ENCODE peak calls at places on chromosomes 11 and 22, in seven cellular contexts. One of them, this sample, is unnamed.

GRCh38 chr11:71286701-71287643 is 34.6 kb upstream of the SHANK2 start:
- DNase-seq in ascending aorta: peak; percentile 50
- DNase-seq in fibroblast of villous mesenchyme: peak; percentile 82
- DNase-seq in lower lobe of right lung: peak; percentile 57
- DNase-seq in HCT116: no peak
- DNase-seq in Calu3: peak; percentile 67
- DNase-seq in upper lobe of left lung: peak; percentile 69
- DNase-seq in this sample: no peak

GRCh38 chr11:1480191-1480554 is 6.4 kb downstream of the MOB2 start:
- DNase-seq in ascending aorta: no peak
- DNase-seq in fibroblast of villous mesenchyme: no peak
- DNase-seq in lower lobe of right lung: peak; percentile 13
- DNase-seq in HCT116: no peak
- DNase-seq in Calu3: no peak
- DNase-seq in upper lobe of left lung: no peak
- DNase-seq in this sample: no peak

GRCh38 chr11:15196704-15197103 is 82.0 kb downstream of the INSC start:
- DNase-seq in ascending aorta: no peak
- DNase-seq in fibroblast of villous mesenchyme: no peak
- DNase-seq in lower lobe of right lung: no peak
- DNase-seq in HCT116: no peak
- DNase-seq in Calu3: no peak
- DNase-seq in upper lobe of left lung: no peak
- DNase-seq in this sample: no peak

GRCh38 chr22:37340331-37341262 is 58.3 kb downstream of the CYTH4 start:
- DNase-seq in ascending aorta: no peak
- DNase-seq in fibroblast of villous mesenchyme: no peak
- DNase-seq in lower lobe of right lung: no peak
- DNase-seq in HCT116: no peak
- DNase-seq in Calu3: no peak
- DNase-seq in upper lobe of left lung: no peak
- DNase-seq in this sample: no peak

GRCh38 chr11:111938687-111939160 is 1.6 kb downstream of the DIXDC1 start:
- DNase-seq in ascending aorta: no peak
- DNase-seq in fibroblast of villous mesenchyme: peak; percentile 58
- DNase-seq in lower lobe of right lung: no peak
- DNase-seq in HCT116: no peak
- DNase-seq in Calu3: no peak
- DNase-seq in upper lobe of left lung: no peak
- DNase-seq in this sample: no peak

GRCh38 chr22:37896181-37896592 is 9.9 kb upstream of the MICALL1 start:
- DNase-seq in ascending aorta: no peak
- DNase-seq in fibroblast of villous mesenchyme: peak; percentile 73
- DNase-seq in lower lobe of right lung: no peak
- DNase-seq in HCT116: no peak
- DNase-seq in Calu3: peak; percentile 54
- DNase-seq in upper lobe of left lung: peak; percentile 58
- DNase-seq in this sample: peak; percentile 48

GRCh38 chr22:48906177-48906835 is 921.4 kb downstream of the BRD1 start:
- DNase-seq in ascending aorta: peak; percentile 16
- DNase-seq in fibroblast of villous mesenchyme: no peak
- DNase-seq in lower lobe of right lung: no peak
- DNase-seq in HCT116: no peak
- DNase-seq in Calu3: no peak
- DNase-seq in upper lobe of left lung: no peak
- DNase-seq in this sample: no peak

GRCh38 chr11:108286369-108286768 is 63.5 kb downstream of the ATM start:
- DNase-seq in ascending aorta: no peak
- DNase-seq in fibroblast of villous mesenchyme: no peak
- DNase-seq in lower lobe of right lung: no peak
- DNase-seq in HCT116: no peak
- DNase-seq in Calu3: no peak
- DNase-seq in upper lobe of left lung: no peak
- DNase-seq in this sample: no peak

GRCh38 chr11:130043575-130043974 is 26.1 kb upstream of the APLP2 start:
- DNase-seq in ascending aorta: no peak
- DNase-seq in fibroblast of villous mesenchyme: no peak
- DNase-seq in lower lobe of right lung: peak; percentile 52
- DNase-seq in HCT116: no peak
- DNase-seq in Calu3: no peak
- DNase-seq in upper lobe of left lung: peak; percentile 47
- DNase-seq in this sample: no peak

GRCh38 chr11:134819026-134819425 is 407.0 kb upstream of the B3GAT1 start:
- DNase-seq in ascending aorta: no peak
- DNase-seq in fibroblast of villous mesenchyme: no peak
- DNase-seq in lower lobe of right lung: no peak
- DNase-seq in HCT116: no peak
- DNase-seq in Calu3: no peak
- DNase-seq in upper lobe of left lung: no peak
- DNase-seq in this sample: peak; percentile 27

GRCh38 chr22:21726650-21727049 is 8.9 kb downstream of the YPEL1 start:
- DNase-seq in ascending aorta: no peak
- DNase-seq in fibroblast of villous mesenchyme: peak; percentile 8
- DNase-seq in lower lobe of right lung: no peak
- DNase-seq in HCT116: peak; percentile 28
- DNase-seq in Calu3: no peak
- DNase-seq in upper lobe of left lung: no peak
- DNase-seq in this sample: peak; percentile 41

GRCh38 chr11:1640076-1640946 is 10.7 kb downstream of the KRTAP5-5 start:
- DNase-seq in ascending aorta: peak; percentile 34
- DNase-seq in fibroblast of villous mesenchyme: no peak
- DNase-seq in lower lobe of right lung: no peak
- DNase-seq in HCT116: no peak
- DNase-seq in Calu3: peak; percentile 61
- DNase-seq in upper lobe of left lung: no peak
- DNase-seq in this sample: peak; percentile 66

GRCh38 chr22:38741576-38741975 is 14.2 kb downstream of the SUN2 start:
- DNase-seq in ascending aorta: no peak
- DNase-seq in fibroblast of villous mesenchyme: no peak
- DNase-seq in lower lobe of right lung: no peak
- DNase-seq in HCT116: no peak
- DNase-seq in Calu3: no peak
- DNase-seq in upper lobe of left lung: no peak
- DNase-seq in this sample: no peak

GRCh38 chr22:41524809-41525449 is 19.3 kb downstream of the POLR3H start:
- DNase-seq in ascending aorta: peak; percentile 68
- DNase-seq in fibroblast of villous mesenchyme: peak; percentile 42
- DNase-seq in lower lobe of right lung: no peak
- DNase-seq in HCT116: no peak
- DNase-seq in Calu3: no peak
- DNase-seq in upper lobe of left lung: no peak
- DNase-seq in this sample: no peak

GRCh38 chr11:130071211-130071712 is 1.6 kb downstream of the APLP2 start:
- DNase-seq in ascending aorta: no peak
- DNase-seq in fibroblast of villous mesenchyme: peak; percentile 11
- DNase-seq in lower lobe of right lung: no peak
- DNase-seq in HCT116: no peak
- DNase-seq in Calu3: no peak
- DNase-seq in upper lobe of left lung: peak; percentile 55
- DNase-seq in this sample: no peak

GRCh38 chr11:3204141-3205015 is 14.2 kb downstream of the MRGPRG start:
- DNase-seq in ascending aorta: no peak
- DNase-seq in fibroblast of villous mesenchyme: no peak
- DNase-seq in lower lobe of right lung: no peak
- DNase-seq in HCT116: no peak
- DNase-seq in Calu3: no peak
- DNase-seq in upper lobe of left lung: no peak
- DNase-seq in this sample: no peak

GRCh38 chr11:19027829-19028595 is 32.5 kb downstream of the MRGPRX2 start:
- DNase-seq in ascending aorta: no peak
- DNase-seq in fibroblast of villous mesenchyme: peak; percentile 5
- DNase-seq in lower lobe of right lung: no peak
- DNase-seq in HCT116: peak; percentile 43
- DNase-seq in Calu3: peak; percentile 25
- DNase-seq in upper lobe of left lung: no peak
- DNase-seq in this sample: no peak

GRCh38 chr22:27726344-27726725 is 75.2 kb downstream of the MN1 start:
- DNase-seq in ascending aorta: no peak
- DNase-seq in fibroblast of villous mesenchyme: no peak
- DNase-seq in lower lobe of right lung: no peak
- DNase-seq in HCT116: no peak
- DNase-seq in Calu3: no peak
- DNase-seq in upper lobe of left lung: no peak
- DNase-seq in this sample: no peak

GRCh38 chr22:31566484-31566883 is 70.1 kb downstream of the SFI1 start:
- DNase-seq in ascending aorta: no peak
- DNase-seq in fibroblast of villous mesenchyme: no peak
- DNase-seq in lower lobe of right lung: no peak
- DNase-seq in HCT116: no peak
- DNase-seq in Calu3: no peak
- DNase-seq in upper lobe of left lung: no peak
- DNase-seq in this sample: no peak

GRCh38 chr11:96037267-96037990 is 113.5 kb upstream of the MTMR2 start:
- DNase-seq in ascending aorta: no peak
- DNase-seq in fibroblast of villous mesenchyme: peak; percentile 75
- DNase-seq in lower lobe of right lung: no peak
- DNase-seq in HCT116: no peak
- DNase-seq in Calu3: peak; percentile 32
- DNase-seq in upper lobe of left lung: no peak
- DNase-seq in this sample: no peak

GRCh38 chr11:8018742-8019631 is 31.9 kb downstream of the EIF3F start:
- DNase-seq in ascending aorta: peak; percentile 89
- DNase-seq in fibroblast of villous mesenchyme: peak; percentile 62
- DNase-seq in lower lobe of right lung: peak; percentile 67
- DNase-seq in HCT116: no peak
- DNase-seq in Calu3: peak; percentile 47
- DNase-seq in upper lobe of left lung: peak; percentile 28
- DNase-seq in this sample: peak; percentile 74

GRCh38 chr22:45516923-45517675 is 14.4 kb downstream of the FBLN1 start:
- DNase-seq in ascending aorta: no peak
- DNase-seq in fibroblast of villous mesenchyme: peak; percentile 81
- DNase-seq in lower lobe of right lung: no peak
- DNase-seq in HCT116: no peak
- DNase-seq in Calu3: no peak
- DNase-seq in upper lobe of left lung: no peak
- DNase-seq in this sample: no peak

GRCh38 chr22:47027766-47028165 is 265.3 kb downstream of the TBC1D22A start:
- DNase-seq in ascending aorta: no peak
- DNase-seq in fibroblast of villous mesenchyme: no peak
- DNase-seq in lower lobe of right lung: peak; percentile 29
- DNase-seq in HCT116: no peak
- DNase-seq in Calu3: no peak
- DNase-seq in upper lobe of left lung: peak; percentile 15
- DNase-seq in this sample: no peak

GRCh38 chr11:58616594-58616993 is 5.9 kb upstream of the CNTF start:
- DNase-seq in ascending aorta: no peak
- DNase-seq in fibroblast of villous mesenchyme: peak; percentile 97
- DNase-seq in lower lobe of right lung: no peak
- DNase-seq in HCT116: no peak
- DNase-seq in Calu3: no peak
- DNase-seq in upper lobe of left lung: no peak
- DNase-seq in this sample: no peak

GRCh38 chr11:84788220-84788619 is 838.9 kb downstream of the DLG2 start:
- DNase-seq in ascending aorta: no peak
- DNase-seq in fibroblast of villous mesenchyme: no peak
- DNase-seq in lower lobe of right lung: no peak
- DNase-seq in HCT116: no peak
- DNase-seq in Calu3: no peak
- DNase-seq in upper lobe of left lung: no peak
- DNase-seq in this sample: no peak

GRCh38 chr22:45485271-45485670 is 17.4 kb upstream of the FBLN1 start:
- DNase-seq in ascending aorta: no peak
- DNase-seq in fibroblast of villous mesenchyme: peak; percentile 86
- DNase-seq in lower lobe of right lung: peak; percentile 6
- DNase-seq in HCT116: no peak
- DNase-seq in Calu3: no peak
- DNase-seq in upper lobe of left lung: no peak
- DNase-seq in this sample: no peak

GRCh38 chr11:70751142-70751734 is 352.9 kb downstream of the CTTN start:
- DNase-seq in ascending aorta: no peak
- DNase-seq in fibroblast of villous mesenchyme: no peak
- DNase-seq in lower lobe of right lung: no peak
- DNase-seq in HCT116: no peak
- DNase-seq in Calu3: no peak
- DNase-seq in upper lobe of left lung: no peak
- DNase-seq in this sample: no peak

GRCh38 chr11:60700689-60701508 is 1.5 kb downstream of the MS4A8 start:
- DNase-seq in ascending aorta: no peak
- DNase-seq in fibroblast of villous mesenchyme: no peak
- DNase-seq in lower lobe of right lung: no peak
- DNase-seq in HCT116: peak; percentile 35
- DNase-seq in Calu3: peak; percentile 52
- DNase-seq in upper lobe of left lung: no peak
- DNase-seq in this sample: peak; percentile 63
- TF ChIP-seq CTCF in ascending aorta: no peak
- TF ChIP-seq CTCF in fibroblast of villous mesenchyme: peak; percentile 8
- TF ChIP-seq CTCF in lower lobe of right lung: peak; percentile 50
- TF ChIP-seq CTCF in HCT116: peak; percentile 59
- TF ChIP-seq CTCF in Calu3: peak; percentile 43
- TF ChIP-seq CTCF in upper lobe of left lung: peak; percentile 56
- TF ChIP-seq CTCF in this sample: peak; percentile 76

GRCh38 chr11:34251640-34251980 is 106.2 kb downstream of the ABTB2 start:
- DNase-seq in ascending aorta: no peak
- DNase-seq in fibroblast of villous mesenchyme: peak; percentile 30
- DNase-seq in lower lobe of right lung: no peak
- DNase-seq in HCT116: no peak
- DNase-seq in Calu3: no peak
- DNase-seq in upper lobe of left lung: no peak
- DNase-seq in this sample: no peak
- TF ChIP-seq CTCF in ascending aorta: no peak
- TF ChIP-seq CTCF in fibroblast of villous mesenchyme: no peak
- TF ChIP-seq CTCF in lower lobe of right lung: no peak
- TF ChIP-seq CTCF in HCT116: no peak
- TF ChIP-seq CTCF in Calu3: no peak
- TF ChIP-seq CTCF in upper lobe of left lung: no peak
- TF ChIP-seq CTCF in this sample: no peak

DNA sequence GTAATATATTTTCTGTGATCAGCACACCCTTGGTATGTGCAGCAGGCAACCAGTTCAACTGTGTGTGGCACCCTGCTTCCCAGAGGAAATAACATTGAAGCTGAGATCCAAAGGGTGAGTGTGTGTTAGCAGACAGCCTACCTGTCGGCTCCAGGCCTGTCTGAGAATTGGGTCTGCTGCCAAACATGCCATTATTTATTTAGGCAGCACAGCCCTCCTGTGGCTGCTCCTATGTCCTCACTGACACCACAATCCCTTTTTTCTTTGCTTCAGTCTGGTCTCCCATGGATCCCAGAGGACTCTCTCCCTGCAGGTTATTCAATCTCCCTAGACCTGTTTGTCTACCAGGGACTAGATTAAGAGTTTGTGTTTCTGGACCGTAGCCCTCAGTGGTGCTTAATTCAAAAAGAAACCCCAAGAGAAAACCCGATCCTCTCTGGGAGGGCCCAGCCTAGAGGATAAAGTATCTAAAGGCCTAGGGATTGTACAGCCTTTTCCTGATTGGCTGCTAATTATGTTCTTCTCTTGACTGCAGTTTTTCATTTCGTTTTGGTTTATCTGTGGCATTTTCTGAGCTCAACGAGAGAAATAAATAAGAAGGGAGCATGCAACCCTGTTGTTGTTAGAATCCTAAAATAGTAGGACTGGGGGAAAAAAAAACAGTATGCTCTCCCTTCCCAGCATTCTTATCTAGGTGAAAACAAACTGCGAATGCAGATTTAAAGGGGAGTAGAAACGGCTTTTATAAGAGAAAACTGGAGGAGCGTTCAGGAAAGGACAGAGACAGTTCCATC is 24.1 kb downstream of the KCNE3 start:
- DNase-seq in ascending aorta: no peak
- DNase-seq in fibroblast of villous mesenchyme: peak; percentile 16
- DNase-seq in lower lobe of right lung: no peak
- DNase-seq in HCT116: peak; percentile 19
- DNase-seq in Calu3: peak; percentile 44
- DNase-seq in upper lobe of left lung: peak; percentile 68
- DNase-seq in this sample: no peak
- TF ChIP-seq CTCF in ascending aorta: no peak
- TF ChIP-seq CTCF in fibroblast of villous mesenchyme: peak; percentile 12
- TF ChIP-seq CTCF in lower lobe of right lung: no peak
- TF ChIP-seq CTCF in HCT116: peak; percentile 53
- TF ChIP-seq CTCF in Calu3: no peak
- TF ChIP-seq CTCF in upper lobe of left lung: peak; percentile 11
- TF ChIP-seq CTCF in this sample: no peak

GRCh38 chr11:78786746-78787145 is 212.1 kb upstream of the NARS2 start:
- DNase-seq in ascending aorta: no peak
- DNase-seq in fibroblast of villous mesenchyme: no peak
- DNase-seq in lower lobe of right lung: no peak
- DNase-seq in HCT116: no peak
- DNase-seq in Calu3: no peak
- DNase-seq in upper lobe of left lung: no peak
- DNase-seq in this sample: no peak
- TF ChIP-seq CTCF in ascending aorta: no peak
- TF ChIP-seq CTCF in fibroblast of villous mesenchyme: no peak
- TF ChIP-seq CTCF in lower lobe of right lung: no peak
- TF ChIP-seq CTCF in HCT116: no peak
- TF ChIP-seq CTCF in Calu3: no peak
- TF ChIP-seq CTCF in upper lobe of left lung: no peak
- TF ChIP-seq CTCF in this sample: no peak